ENCODE peak calls at places on chromosome 10, in four cellular contexts. D, X, O and E are unnamed samples.

GRCh38 chr10:102604379-102604960 is 39.8 kb upstream of the TRIM8 start:
- DNase-seq in X (peak; percentile 97), O (no peak), D (peak; percentile 84), E (peak; percentile 29)

GRCh38 chr10:81724431-81724830 is 150.6 kb upstream of the NRG3 start:
- DNase-seq in D (no peak), X (no peak), O (no peak), E (no peak)

GRCh38 chr10:100528885-100529472 is 692 bp downstream of the NDUFB8 start:
- DNase-seq in O (no peak), D (no peak), X (no peak), E (no peak)

GRCh38 chr10:43355749-43356371 is 15.6 kb upstream of the FXYD4 start:
- DNase-seq in D (no peak), O (no peak), X (peak; percentile 42), E (peak; percentile 90)

GRCh38 chr10:129963076-129963830 is 821 bp downstream of the EBF3 start:
- DNase-seq in D (peak; percentile 69), O (peak; percentile 76), X (no peak), E (no peak)

GRCh38 chr10:128059266-128059850 is 66.9 kb downstream of the MKI67 start:
- DNase-seq in X (no peak), D (no peak), O (no peak), E (no peak)

GRCh38 chr10:50637003-50637579 is 13.3 kb upstream of the SGMS1 start:
- DNase-seq in X (no peak), O (no peak), D (no peak), E (no peak)

GRCh38 chr10:73503037-73503436 is 7.2 kb upstream of the PPP3CB start:
- DNase-seq in X (no peak), D (no peak), O (no peak), E (no peak)

GRCh38 chr10:120115959-120116358 is 223.4 kb downstream of the SEC23IP start:
- DNase-seq in O (no peak), D (no peak), X (no peak), E (peak; percentile 2)

GRCh38 chr10:92727550-92727949 is 37.8 kb downstream of the HHEX start:
- DNase-seq in D (no peak), X (no peak), O (no peak), E (no peak)

GRCh38 chr10:117462424-117462792 is 80.1 kb upstream of the EMX2 start:
- DNase-seq in X (no peak), D (no peak), O (no peak), E (no peak)

GRCh38 chr10:95335933-95336699 is 45.3 kb upstream of the PDLIM1 start:
- DNase-seq in X (no peak), D (no peak), O (no peak), E (no peak)
- H3K27ac ChIP-seq in X (no peak overlapping the region), D (peak overlapping the region; percentile 21), O (peak overlapping the region; percentile 83), E (no peak overlapping the region)

DNA sequence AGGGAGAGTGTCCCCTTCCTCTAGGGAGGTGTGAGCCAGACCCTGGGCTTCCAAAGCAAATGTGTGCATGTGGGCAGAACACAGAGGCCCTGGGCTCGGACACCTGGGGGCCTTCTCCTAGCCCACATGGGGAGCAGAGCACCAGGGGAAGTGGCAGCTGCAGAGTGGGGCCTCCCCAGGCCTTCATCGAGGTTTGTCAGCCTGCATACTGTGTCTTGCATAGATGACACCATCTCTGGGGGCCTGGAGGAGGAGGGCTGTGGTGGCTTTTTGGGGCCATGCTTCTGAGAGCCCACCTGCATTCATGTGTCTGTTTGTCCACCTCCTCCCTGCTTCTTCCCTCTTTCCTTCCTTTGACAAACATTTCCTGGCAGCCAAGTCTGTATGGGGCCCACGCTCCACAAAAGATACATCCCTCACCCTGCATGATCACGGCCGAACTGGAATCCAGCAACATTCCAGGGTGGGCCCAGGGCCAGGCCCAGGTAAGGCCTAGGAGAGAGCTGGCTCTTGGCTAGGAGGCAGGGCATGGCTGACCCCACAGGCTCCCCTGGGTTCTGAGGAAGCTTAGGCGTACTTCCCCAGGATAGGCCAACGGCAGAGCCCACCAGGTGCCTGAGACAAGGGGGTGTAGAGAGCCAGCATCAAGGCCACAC is 79.2 kb downstream of the ZMIZ1 start:
- DNase-seq in O (no peak), D (no peak), X (no peak), E (no peak)
- H3K27ac ChIP-seq in O (peak overlapping the region; percentile 75), D (peak overlapping the region; percentile 99), X (peak overlapping the region; percentile 99), E (peak overlapping the region; percentile 99)

DNA sequence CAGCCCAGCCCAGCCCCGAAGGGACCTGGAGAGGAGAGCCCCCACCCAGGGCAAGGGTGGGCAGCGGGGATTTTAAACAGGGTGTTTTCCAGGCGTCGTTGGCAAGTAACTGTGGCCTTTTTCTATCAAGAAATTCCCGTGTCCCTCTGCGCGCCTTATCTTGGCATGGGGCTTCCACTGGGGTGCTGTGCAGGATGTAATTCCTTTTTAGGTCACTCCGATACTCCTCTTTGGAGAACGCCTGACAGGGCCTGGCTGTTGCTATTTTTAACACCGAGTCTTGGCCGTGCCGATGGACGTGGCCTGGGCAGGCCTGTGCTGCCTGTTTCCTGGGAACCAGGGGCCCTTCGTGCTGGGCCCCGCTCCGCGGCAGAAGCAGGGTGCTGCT is 93.8 kb downstream of the INPP5A start:
- DNase-seq in O (peak; percentile 87), X (no peak), D (peak; percentile 81), E (no peak)
- H3K27ac ChIP-seq in O (peak overlapping the region; percentile 98), X (peak overlapping the region; percentile 71), D (peak overlapping the region; percentile 100), E (no peak overlapping the region)

GRCh38 chr10:659710-660141 is 29.7 kb downstream of the DIP2C start:
- DNase-seq in O (no peak), D (peak; percentile 74), X (no peak), E (no peak)
- H3K27ac ChIP-seq in O (peak overlapping the region; percentile 66), D (peak overlapping the region; percentile 37), X (no peak overlapping the region), E (no peak overlapping the region)

DNA sequence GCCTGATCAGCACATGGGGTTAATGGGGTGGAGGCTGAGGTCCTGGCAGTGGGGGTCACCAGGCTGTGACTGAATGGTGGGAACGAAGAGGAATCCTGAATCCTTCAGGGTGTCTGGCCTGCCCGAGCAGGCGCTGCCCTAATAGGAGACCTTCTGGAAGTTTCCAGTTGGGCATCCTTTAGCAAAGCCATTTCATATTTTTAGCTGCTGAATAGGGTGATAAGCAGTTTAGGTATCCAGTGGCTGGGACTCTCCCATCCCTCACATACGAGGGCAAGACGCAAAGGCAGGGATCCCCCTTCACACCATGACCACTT is 159.3 kb downstream of the SH3PXD2A start:
- DNase-seq in X (no peak), O (no peak), D (no peak), E (no peak)
- H3K27ac ChIP-seq in X (peak overlapping the region; percentile 84), O (peak overlapping the region; percentile 58), D (no peak overlapping the region), E (peak overlapping the region; percentile 87)

GRCh38 chr10:94403823-94404228 is 1.5 kb downstream of the TBC1D12 start:
- DNase-seq in X (no peak), D (no peak), O (no peak), E (no peak)

GRCh38 chr10:94405406-94405805 is 3.1 kb downstream of the TBC1D12 start:
- DNase-seq in O (no peak), D (no peak), X (no peak), E (no peak)

GRCh38 chr10:94402204-94403033 is at the start of gene TBC1D12:
- DNase-seq in X (peak; percentile 91), D (peak; percentile 98), O (peak; percentile 98), E (peak; percentile 73)

GRCh38 chr10:94407668-94408067 is 5.3 kb downstream of the TBC1D12 start:
- DNase-seq in D (no peak), O (no peak), X (no peak), E (no peak)

GRCh38 chr10:94403034-94403822 is 887 bp downstream of the TBC1D12 start:
- DNase-seq in X (peak; percentile 74), O (peak; percentile 73), D (peak; percentile 77), E (peak; percentile 57)
- H3K27ac ChIP-seq in X (peak overlapping the region; percentile 93), O (peak overlapping the region; percentile 97), D (peak overlapping the region; percentile 80), E (peak overlapping the region; percentile 90)

DNA sequence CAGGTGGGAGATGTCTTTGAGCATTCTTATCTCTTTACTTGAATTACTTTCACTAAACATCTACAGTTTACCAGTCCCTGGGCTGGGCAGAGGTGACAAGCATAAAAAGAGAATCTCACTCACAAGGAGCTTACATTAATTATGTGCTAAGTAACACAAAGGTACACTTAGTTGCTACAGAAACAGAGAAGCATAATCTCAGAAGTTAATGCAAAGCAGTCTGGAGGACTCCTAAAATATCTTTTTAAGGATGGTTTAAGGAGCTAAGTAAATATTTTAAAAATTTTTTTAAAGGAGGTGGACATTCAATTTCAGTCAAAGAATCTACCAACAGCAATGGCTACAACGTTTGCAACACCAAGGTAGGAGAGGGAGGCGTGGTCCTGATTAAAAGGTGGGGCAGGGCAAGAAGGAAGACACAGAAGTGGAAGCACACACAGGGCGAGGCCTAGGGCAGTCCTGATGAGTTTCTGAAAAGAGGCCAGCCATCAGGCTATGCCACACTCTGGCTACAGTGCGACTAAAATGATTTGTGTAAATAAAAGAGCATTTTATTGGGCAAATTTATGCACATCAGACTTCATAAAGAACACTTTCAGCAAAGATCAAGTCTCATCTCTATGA is 5.3 kb downstream of the LARP4B start:
- DNase-seq in X (no peak), O (no peak), D (no peak), E (no peak)
- H3K27ac ChIP-seq in X (no peak overlapping the region), O (no peak overlapping the region), D (no peak overlapping the region), E (no peak overlapping the region)

GRCh38 chr10:110355922-110356627 is 51.4 kb upstream of the SMNDC1 start:
- DNase-seq in D (no peak), X (no peak), O (no peak), E (no peak)

GRCh38 chr10:110358278-110358677 is 53.6 kb upstream of the SMNDC1 start:
- DNase-seq in D (no peak), X (no peak), O (no peak), E (no peak)

GRCh38 chr10:110356628-110357245 is 52.0 kb upstream of the SMNDC1 start:
- DNase-seq in O (no peak), X (peak; percentile 84), D (peak; percentile 51), E (peak; percentile 58)

GRCh38 chr10:110357871-110358270 is 53.2 kb upstream of the SMNDC1 start:
- DNase-seq in D (no peak), X (no peak), O (no peak), E (no peak)

DNA sequence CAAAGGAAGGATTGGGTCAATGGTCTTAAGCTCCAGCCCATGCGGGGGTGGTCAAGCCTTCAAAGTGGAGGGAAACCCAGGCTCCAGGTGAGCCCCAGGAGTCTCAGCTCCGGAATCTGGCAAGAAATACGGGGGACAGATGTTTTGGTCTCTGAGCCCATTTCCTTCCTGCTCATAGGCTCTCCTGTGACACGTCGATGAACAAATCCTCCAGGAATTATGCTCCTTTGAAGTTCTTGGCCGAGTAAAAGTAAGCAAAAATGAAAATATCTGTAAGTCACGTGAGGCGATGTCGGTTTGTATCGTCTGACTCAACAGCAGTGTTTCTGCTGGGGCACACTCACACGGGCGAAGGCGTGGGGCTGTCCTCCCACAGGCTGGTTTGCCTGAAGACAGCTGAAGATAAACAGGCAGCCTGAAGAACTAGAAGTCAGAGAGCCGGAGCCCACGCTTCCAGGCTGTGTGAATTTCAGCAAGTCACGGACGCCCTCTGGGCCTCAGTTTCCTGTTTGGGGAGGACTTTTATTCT is 52.6 kb upstream of the SMNDC1 start:
- DNase-seq in D (peak; percentile 91), O (no peak), X (peak; percentile 67), E (no peak)
- H3K27ac ChIP-seq in D (no peak overlapping the region), O (no peak overlapping the region), X (peak overlapping the region; percentile 83), E (peak overlapping the region; percentile 100)

DNA sequence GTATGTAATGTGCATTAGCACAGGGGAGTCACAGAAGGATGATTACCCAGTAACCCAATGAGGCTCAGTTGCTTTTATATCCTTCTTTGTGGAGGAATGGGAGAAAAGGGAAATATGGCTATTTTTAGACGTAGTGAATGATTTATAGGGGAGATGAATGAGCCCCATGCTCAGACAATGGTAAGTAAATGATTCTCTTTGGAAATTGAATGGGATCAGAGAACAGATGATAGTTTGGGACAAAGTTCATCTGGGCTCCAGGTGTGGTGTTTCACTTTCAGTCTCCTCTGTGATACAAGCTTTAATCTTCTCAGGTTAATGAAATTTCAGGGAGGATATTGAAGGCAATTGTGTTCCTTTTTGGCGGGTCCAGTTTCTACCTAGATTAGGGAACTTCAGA is 63.0 kb upstream of the MPP7 start:
- DNase-seq in X (no peak), D (no peak), O (no peak), E (no peak)
- H3K27ac ChIP-seq in X (no peak overlapping the region), D (no peak overlapping the region), O (no peak overlapping the region), E (no peak overlapping the region)

GRCh38 chr10:63133056-63133786 is at the start of gene NRBF2:
- DNase-seq in O (peak; percentile 98), X (peak; percentile 91), D (peak; percentile 99), E (peak; percentile 91)
- H3K27ac ChIP-seq in O (peak within 1 kb of the TSS; percentile 99), X (peak within 1 kb of the TSS; percentile 89), D (peak within 1 kb of the TSS; percentile 90), E (peak within 1 kb of the TSS; percentile 91)